ENCODE peak calls at places on chromosomes 13 and 19, in six cellular contexts. O is Calu3, R is fibroblast of lung, J is right lobe of liver, N is AG04449, M is heart left ventricle. I is an unnamed sample.
A peak's percentile ranks its signal among the peaks of the same experiment; 100 is the strongest.

GRCh38 chr19:19122902-19123301 is 15.4 kb downstream of the TMEM161A start:
- DNase-seq in M (no peak), O (no peak), J (no peak), R (no peak), N (no peak), I (no peak)

GRCh38 chr13:50914301-50914700 is 4.7 kb downstream of the RNASEH2B start:
- DNase-seq in N (no peak), J (no peak), O (no peak), R (peak; percentile 45), M (no peak), I (no peak)

GRCh38 chr13:46527237-46527636 is 25.7 kb upstream of the LRCH1 start:
- DNase-seq in N (no peak), R (no peak), M (no peak), J (no peak), O (no peak), I (no peak)

GRCh38 chr13:49739498-49740187 is 48.4 kb upstream of the EBPL start:
- DNase-seq in O (no peak), J (no peak), N (no peak), R (no peak), M (no peak), I (no peak)

GRCh38 chr13:113561417-113562084 is 23.0 kb upstream of the TFDP1 start:
- DNase-seq in M (no peak), J (no peak), N (no peak), R (no peak), O (no peak), I (no peak)

GRCh38 chr19:32652893-32653625 is 21.9 kb downstream of the ANKRD27 start:
- DNase-seq in R (peak; percentile 78), M (peak; percentile 85), J (peak; percentile 93), O (peak; percentile 71), N (no peak), I (peak; percentile 85)

GRCh38 chr13:31242935-31243334 is 43.2 kb downstream of the B3GLCT start:
- DNase-seq in J (no peak), R (no peak), O (no peak), N (no peak), M (no peak), I (no peak)

GRCh38 chr19:55766466-55766865 is 2.5 kb upstream of the RFPL4AL1 start:
- DNase-seq in O (no peak), J (no peak), R (no peak), M (no peak), N (no peak), I (no peak)

DNA sequence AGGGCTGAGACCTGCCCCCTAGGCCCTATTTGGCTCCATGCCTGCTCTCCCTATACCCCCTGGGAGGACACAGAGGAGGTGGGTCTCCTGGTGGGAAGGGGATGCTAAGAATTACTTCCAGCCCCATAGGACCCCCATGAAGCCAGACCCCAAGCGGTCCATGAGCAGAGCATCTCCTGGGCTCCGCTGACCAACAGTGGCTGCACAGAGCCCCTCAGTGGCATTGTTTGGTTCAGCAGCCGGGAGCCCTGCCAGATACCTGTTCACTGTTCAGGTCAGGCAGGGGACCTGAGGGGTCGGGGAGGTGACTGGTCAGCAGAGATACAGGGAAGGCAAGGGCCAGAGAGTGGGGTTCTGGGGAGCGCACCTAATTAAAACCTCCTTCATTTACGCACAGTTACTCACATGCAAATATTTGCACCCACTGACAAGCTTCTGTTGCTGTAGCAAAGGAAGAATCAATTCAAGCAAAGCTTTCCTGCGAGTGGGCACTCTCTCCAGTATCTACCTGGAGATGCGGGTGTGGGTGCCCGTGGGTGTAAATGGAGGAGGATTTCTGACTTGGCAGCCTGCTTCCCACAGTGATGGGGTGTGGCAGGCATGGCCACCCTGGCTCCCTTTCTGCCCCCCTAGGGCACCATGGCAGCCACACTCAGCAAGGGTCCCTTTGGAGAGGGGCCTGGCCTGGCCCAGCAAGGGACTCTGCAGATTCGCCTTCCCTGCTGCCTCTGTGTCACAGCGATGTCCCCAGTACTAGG is 83.5 kb downstream of the CHST8 start:
- DNase-seq in R (no peak), O (no peak), N (no peak), J (no peak), M (no peak), I (peak; percentile 43)
- TF ChIP-seq CTCF in R (no peak), O (no peak), N (no peak), J (no peak), M (no peak), I (no peak)

DNA sequence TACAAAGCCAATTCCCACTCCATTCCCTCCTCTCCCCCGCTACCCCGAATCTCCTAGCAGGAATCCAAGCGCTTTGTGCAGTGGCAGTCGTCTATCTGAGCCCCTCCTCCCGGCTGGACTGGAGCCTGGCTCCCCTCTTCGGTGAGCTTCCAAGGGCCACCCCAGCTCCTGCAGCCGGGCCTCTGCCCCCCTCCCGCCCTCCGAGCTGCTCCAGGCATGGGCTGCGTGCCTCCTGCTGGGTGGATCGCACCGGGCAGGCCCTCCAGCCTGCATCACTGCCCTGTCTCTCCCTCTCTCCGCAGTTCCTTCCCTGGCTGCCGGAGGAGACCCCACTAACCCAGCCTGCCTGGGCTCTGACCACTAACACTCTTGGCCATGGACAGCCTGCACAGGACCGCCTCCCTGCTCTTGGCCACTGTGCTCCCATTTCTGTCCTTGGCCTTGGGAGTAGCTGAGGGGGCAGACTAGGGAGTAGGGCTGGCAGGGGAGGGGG is 12.9 kb upstream of the LENG8 start:
- DNase-seq in R (no peak), M (no peak), N (no peak), J (peak; percentile 39), O (no peak), I (no peak)
- TF ChIP-seq CTCF in R (no peak), M (no peak), N (no peak), J (no peak), O (no peak), I (no peak)

GRCh38 chr19:11496391-11497163 is 9.1 kb downstream of the ZNF653 start:
- DNase-seq in R (peak; percentile 73), J (no peak), M (peak; percentile 59), O (peak; percentile 59), N (peak; percentile 24), I (peak; percentile 88)
- TF ChIP-seq CTCF in R (peak; percentile 59), J (peak; percentile 52), M (peak; percentile 59), O (peak; percentile 36), N (peak; percentile 80), I (peak; percentile 50)

GRCh38 chr19:47157455-47158321 is 27.1 kb downstream of the SAE1 start:
- DNase-seq in O (no peak), M (peak; percentile 73), N (no peak), J (peak; percentile 46), R (peak; percentile 93), I (peak; percentile 74)
- TF ChIP-seq CTCF in O (no peak), M (no peak), N (no peak), J (no peak), R (no peak), I (no peak)

GRCh38 chr19:28862238-28862637 is 350.7 kb downstream of the UQCRFS1 start:
- DNase-seq in N (no peak), O (no peak), M (no peak), J (no peak), R (no peak), I (no peak)
- TF ChIP-seq CTCF in N (no peak), O (no peak), M (no peak), J (no peak), R (no peak), I (no peak)

GRCh38 chr19:29576043-29576442 is 30.0 kb upstream of the POP4 start:
- DNase-seq in N (no peak), R (peak; percentile 22), M (no peak), J (no peak), O (no peak), I (no peak)
- TF ChIP-seq CTCF in N (no peak), R (no peak), M (no peak), J (no peak), O (no peak), I (no peak)

GRCh38 chr13:60091573-60091972 is 72.2 kb downstream of the DIAPH3 start:
- DNase-seq in O (no peak), R (no peak), J (no peak), M (no peak), N (no peak), I (no peak)
- TF ChIP-seq CTCF in O (no peak), R (no peak), J (no peak), M (no peak), N (no peak), I (no peak)

GRCh38 chr13:75486146-75486545 is 4.2 kb upstream of the TBC1D4 start:
- DNase-seq in R (peak; percentile 33), M (no peak), N (no peak), J (no peak), O (no peak), I (no peak)
- TF ChIP-seq CTCF in R (no peak), M (no peak), N (no peak), J (no peak), O (no peak), I (no peak)

GRCh38 chr19:35150445-35150844 is 4.1 kb upstream of the FXYD5 start:
- DNase-seq in O (no peak), R (no peak), N (no peak), J (no peak), M (no peak), I (no peak)

GRCh38 chr19:35149463-35149862 is 5.1 kb upstream of the FXYD5 start:
- DNase-seq in J (no peak), O (no peak), N (no peak), M (no peak), R (no peak), I (no peak)

GRCh38 chr19:35154535-35155406 is at the start of gene FXYD5:
- DNase-seq in N (peak; percentile 29), J (peak; percentile 64), O (peak; percentile 83), M (peak; percentile 81), R (peak; percentile 81), I (peak; percentile 85)

GRCh38 chr19:35153701-35154534 is 617 bp upstream of the FXYD5 start:
- DNase-seq in N (no peak), J (no peak), M (peak; percentile 48), R (peak; percentile 33), O (peak; percentile 88), I (peak; percentile 71)

DNA sequence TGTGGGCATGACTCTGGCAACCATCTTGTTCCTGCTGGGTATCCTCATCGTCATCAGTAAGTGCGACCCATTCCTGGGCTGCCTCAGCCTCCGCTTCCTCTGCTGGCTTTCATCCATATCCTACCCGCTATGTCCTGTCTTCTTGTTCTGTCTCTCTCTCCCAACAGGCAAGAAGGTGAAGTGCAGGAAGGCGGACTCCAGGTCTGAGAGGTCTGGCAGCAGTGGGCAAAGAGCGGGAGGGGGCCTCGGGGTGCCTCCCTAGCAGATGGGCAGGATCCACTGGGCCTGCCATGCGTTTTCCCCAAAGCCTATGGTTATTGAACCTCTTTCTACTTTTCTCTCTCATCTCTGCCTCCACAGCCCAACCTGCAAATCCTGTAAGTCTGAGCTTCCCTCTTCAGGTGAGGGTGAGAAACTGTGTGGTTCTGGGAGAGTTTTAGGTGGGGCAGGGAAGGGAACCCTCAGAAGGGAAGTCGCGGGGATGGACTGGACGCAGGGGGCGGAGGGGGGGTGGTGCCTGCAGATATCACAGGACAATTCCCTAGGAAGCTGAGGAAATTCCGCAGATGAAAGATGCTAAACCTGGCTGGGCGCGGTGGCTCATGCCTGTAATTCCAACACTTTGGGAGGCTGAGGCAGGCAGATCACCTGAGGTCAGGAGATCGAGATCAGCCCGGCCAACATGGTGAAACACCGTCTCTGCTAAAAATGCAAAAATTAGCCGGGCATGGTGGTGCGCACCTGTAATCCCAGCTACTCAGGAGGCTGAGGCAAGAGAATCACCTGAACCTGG is 3.1 kb upstream of the FXYD5 start:
- DNase-seq in N (no peak), M (no peak), R (no peak), J (no peak), O (no peak), I (no peak)
- TF ChIP-seq CTCF in N (no peak), M (no peak), R (no peak), J (no peak), O (no peak), I (no peak)

DNA sequence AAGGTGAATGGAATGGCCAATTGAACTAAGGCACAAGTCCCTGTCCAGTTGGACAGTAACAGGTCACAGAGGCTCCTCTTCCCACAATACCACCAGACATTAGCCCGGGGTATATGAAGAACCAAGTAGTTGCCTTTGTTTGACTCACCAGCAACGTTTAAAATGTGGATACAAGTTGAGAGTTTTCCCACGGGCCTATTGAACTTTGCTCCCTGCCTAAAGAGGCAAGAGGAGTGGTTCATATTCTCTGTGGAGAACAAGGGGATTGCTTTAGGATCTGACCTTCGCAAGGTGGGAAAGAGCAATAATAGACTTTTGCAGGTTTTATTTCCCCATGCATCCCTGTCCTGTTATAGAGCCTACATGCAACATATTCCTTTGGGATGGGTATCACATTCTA is 177.2 kb downstream of the POU4F1 start:
- DNase-seq in O (no peak), R (no peak), M (no peak), N (no peak), J (no peak), I (no peak)
- TF ChIP-seq CTCF in O (no peak), R (no peak), M (no peak), N (no peak), J (no peak), I (no peak)